ENCODE peak calls at places on chromosomes 1 and 21, in seven cellular contexts. Q is activated CD4-positive, alpha-beta T cell treated with anti-CD3 and anti-CD28 coated beads, Interleukin-2, amount 50 U/mL, for 24 hours; Z is GM10248; K is RPMI8226; P is mesothelial cell of epicardium; R is stimulated activated CD4-positive, alpha-beta T cell treated with anti-CD3 and anti-CD28 coated beads, Interleukin-12 subunit alpha, Interleukin-12 subunit beta, amount 100 ng/mL, for 48 hours; Y is astrocyte of the spinal cord. C is an unnamed sample.

GRCh38 chr1:37473431-37474050 is 839 bp upstream of the ZC3H12A start:
- DNase-seq in Q (no peak), Y (peak), Z (peak), K (peak), R (no peak), P (no peak), C (peak)

GRCh38 chr1:77279929-77280328 is 1.9 kb upstream of the AK5 start:
- DNase-seq in Y (no peak), P (no peak), Q (no peak), K (no peak), Z (no peak), R (no peak), C (peak)

GRCh38 chr1:21626921-21627339 is 42.2 kb downstream of the RAP1GAP start:
- DNase-seq in K (no peak), Z (no peak), Q (no peak), P (no peak), R (no peak), Y (no peak), C (no peak)

GRCh38 chr1:23524716-23525401 is 6.2 kb downstream of the E2F2 start:
- DNase-seq in Z (no peak), P (no peak), R (peak), Q (no peak), K (peak), Y (no peak), C (peak)

GRCh38 chr1:33327587-33328325 is 6.9 kb upstream of the A3GALT2 start:
- DNase-seq in Z (no peak), K (no peak), Q (no peak), P (no peak), Y (peak), R (no peak), C (no peak)

GRCh38 chr1:20445956-20446355 is 40.1 kb downstream of the CAMK2N1 start:
- DNase-seq in K (no peak), Z (no peak), Y (no peak), R (no peak), P (no peak), Q (no peak), C (no peak)

GRCh38 chr1:173861731-173862145 is 6.1 kb downstream of the GAS5 start:
- DNase-seq in Z (no peak), R (peak), K (peak), Y (no peak), P (no peak), Q (no peak), C (peak)

GRCh38 chr1:2822621-2823145 is 21.2 kb upstream of the TTC34 start:
- DNase-seq in Z (no peak), Q (no peak), P (no peak), R (no peak), Y (no peak), K (no peak), C (no peak)

GRCh38 chr1:101820080-101820479 is 176.6 kb downstream of the OLFM3 start:
- DNase-seq in Z (no peak), P (no peak), Y (peak), Q (no peak), R (no peak), K (peak), C (peak)

GRCh38 chr1:25019351-25020172 is 89.5 kb upstream of the RUNX3 start:
- DNase-seq in P (no peak), Z (peak), K (peak), Y (no peak), R (no peak), Q (no peak), C (peak)

GRCh38 chr1:23210351-23210785 is 6.9 kb downstream of the HTR1D start:
- DNase-seq in Z (no peak), K (peak), P (no peak), Y (no peak), R (no peak), Q (no peak), C (peak)

GRCh38 chr1:108502624-108503023 is 52.5 kb downstream of the NBPF6 start:
- DNase-seq in P (no peak), K (no peak), Z (no peak), Y (peak), Q (no peak), R (no peak), C (no peak)

GRCh38 chr21:15062566-15062965 is 2.2 kb downstream of the NRIP1 start:
- DNase-seq in Y (peak), K (peak), Q (no peak), R (no peak), P (no peak), Z (peak), C (no peak)

GRCh38 chr1:9863371-9863770 is 39.6 kb upstream of the CLSTN1 start:
- DNase-seq in Q (no peak), K (no peak), Y (no peak), R (no peak), Z (no peak), P (no peak), C (no peak)

GRCh38 chr1:240173836-240174235 is 82.2 kb downstream of the FMN2 start:
- DNase-seq in Z (no peak), Q (no peak), P (no peak), Y (no peak), K (no peak), R (no peak), C (no peak)

GRCh38 chr1:19325368-19325957 is 13.3 kb downstream of the SLC66A1 start:
- DNase-seq in Q (no peak), R (no peak), Z (no peak), P (no peak), K (no peak), Y (no peak), C (no peak)

GRCh38 chr1:119081705-119082104 is 58.7 kb downstream of the WARS2 start:
- DNase-seq in R (no peak), P (no peak), K (peak), Z (no peak), Y (no peak), Q (no peak), C (no peak)

GRCh38 chr1:180062452-180062971 is 92.2 kb upstream of the QSOX1 start:
- DNase-seq in R (no peak), Y (no peak), Q (no peak), P (no peak), K (no peak), Z (no peak), C (no peak)

GRCh38 chr1:97334454-97334853 is 586.4 kb downstream of the DPYD start:
- DNase-seq in Z (no peak), K (no peak), Y (peak), P (no peak), Q (no peak), R (no peak), C (no peak)

GRCh38 chr1:208174736-208175507 is 69.3 kb downstream of the PLXNA2 start:
- DNase-seq in Q (no peak), Y (no peak), K (no peak), P (no peak), Z (no peak), R (no peak), C (no peak)

GRCh38 chr1:14996133-14997050 is 157.2 kb upstream of the TMEM51 start:
- DNase-seq in Q (no peak), K (no peak), P (no peak), R (no peak), Z (peak), Y (peak), C (no peak)

GRCh38 chr1:46193984-46194570 is 4.2 kb downstream of the POMGNT1 start:
- DNase-seq in Z (no peak), R (no peak), Q (no peak), P (no peak), K (no peak), Y (no peak), C (no peak)

GRCh38 chr1:41380979-41381690 is 19.9 kb downstream of the FOXO6 start:
- DNase-seq in R (no peak), Z (no peak), P (peak), Q (no peak), Y (no peak), K (no peak), C (no peak)

GRCh38 chr1:25996966-25997758 is 701 bp downstream of the PAFAH2 start:
- DNase-seq in K (peak), R (no peak), Z (peak), P (no peak), Q (no peak), Y (peak), C (peak)

GRCh38 chr1:1419812-1420653 is 1.0 kb downstream of the ANKRD65 start:
- DNase-seq in Z (peak), Y (no peak), Q (no peak), R (no peak), K (no peak), P (no peak), C (no peak)

GRCh38 chr1:219876798-219877209 is 51.6 kb downstream of the SLC30A10 start:
- DNase-seq in Z (no peak), P (no peak), Q (no peak), K (peak), Y (peak), R (no peak), C (no peak)

GRCh38 chr1:58809327-58810040 is 25.6 kb upstream of the JUN start:
- DNase-seq in Q (no peak), Y (peak), K (no peak), Z (no peak), R (no peak), P (no peak), C (no peak)

GRCh38 chr1:31764307-31765040 is at the start of gene ADGRB2:
- DNase-seq in R (no peak), Y (no peak), P (no peak), Z (no peak), Q (no peak), K (peak), C (peak)

GRCh38 chr1:183129921-183130675 is 56.0 kb upstream of the LAMC2 start:
- DNase-seq in P (no peak), R (no peak), Z (no peak), K (no peak), Y (no peak), Q (no peak), C (no peak)

GRCh38 chr1:32426489-32427255 is 32.4 kb upstream of the BSDC1 start:
- DNase-seq in Y (no peak), P (no peak), Z (no peak), R (no peak), K (no peak), Q (no peak), C (no peak)

GRCh38 chr1:61142726-61143500 is 60.6 kb downstream of the NFIA start:
- DNase-seq in Q (no peak), K (peak), Z (no peak), R (no peak), P (no peak), Y (no peak), C (no peak)

GRCh38 chr1:33297911-33298622 is 22.8 kb downstream of the A3GALT2 start:
- DNase-seq in Y (no peak), P (no peak), Q (no peak), K (no peak), R (no peak), Z (no peak), C (no peak)

GRCh38 chr1:181124206-181124825 is 35.8 kb downstream of the IER5 start:
- DNase-seq in Z (no peak), K (no peak), Q (no peak), Y (no peak), P (no peak), R (no peak), C (no peak)

GRCh38 chr1:11719313-11720032 is 16.5 kb upstream of the AGTRAP start:
- DNase-seq in Y (peak), Q (peak), P (peak), Z (peak), K (peak), R (peak), C (peak)

GRCh38 chr1:42348498-42348897 is 13.5 kb upstream of the FOXJ3 start:
- DNase-seq in Z (no peak), R (no peak), K (no peak), Q (no peak), Y (no peak), P (no peak), C (no peak)

GRCh38 chr21:43771199-43771675 is 4.9 kb downstream of the CSTB start:
- DNase-seq in Z (no peak), P (no peak), K (no peak), R (no peak), Y (no peak), Q (no peak), C (no peak)

GRCh38 chr1:155967410-155968400 is 10.6 kb downstream of the ARHGEF2 start:
- DNase-seq in P (no peak), R (no peak), Q (no peak), Z (no peak), K (no peak), Y (no peak), C (no peak)

GRCh38 chr1:2468041-2468472 is 8.0 kb upstream of the PLCH2 start:
- DNase-seq in Z (peak), Y (peak), R (no peak), Q (no peak), P (peak), K (peak), C (peak)

C was measured in OCI-LY7.